ENCODE peak calls at places on chromosomes 13 and 19, in four cellular contexts. I is progenitor cell of endocrine pancreas, S is choroid plexus epithelial cell, N is esophagus squamous epithelium. Z is an unnamed sample.
A peak's percentile ranks its signal among the peaks of the same experiment; 100 is the strongest.

GRCh38 chr19:14494910-14495677 is 833 bp downstream of the GIPC1 start:
- DNase-seq in I (no peak), S (no peak), N (no peak), Z (no peak)

GRCh38 chr13:29319451-29319850 is 276.0 kb downstream of the SLC7A1 start:
- DNase-seq in S (no peak), N (no peak), I (no peak), Z (peak; percentile 35)

GRCh38 chr13:82947121-82948077 is 934.9 kb downstream of the SLITRK1 start:
- DNase-seq in S (peak; percentile 40), I (no peak), N (no peak), Z (no peak)

GRCh38 chr13:79679334-79679733 is 198.4 kb downstream of the NDFIP2 start:
- DNase-seq in N (no peak), S (peak; percentile 88), I (peak; percentile 51), Z (peak; percentile 65)

GRCh38 chr19:18396471-18397241 is 766 bp downstream of the LRRC25 start:
- DNase-seq in S (no peak), I (no peak), N (no peak), Z (no peak)

GRCh38 chr19:7515091-7515470 is 822 bp upstream of the ZNF358 start:
- DNase-seq in S (no peak), I (no peak), N (no peak), Z (no peak)

GRCh38 chr19:51364200-51365106 is 1.7 kb downstream of the ETFB start:
- DNase-seq in N (no peak), I (no peak), S (peak; percentile 43), Z (no peak)

GRCh38 chr19:27780367-27781065 is 1432.4 kb downstream of the UQCRFS1 start:
- DNase-seq in N (no peak), I (no peak), S (no peak), Z (no peak)

GRCh38 chr13:51437550-51438127 is 15.2 kb downstream of the INTS6 start:
- DNase-seq in S (no peak), N (no peak), I (no peak), Z (no peak)

GRCh38 chr19:58021541-58022282 is 12.1 kb upstream of the ZSCAN1 start:
- DNase-seq in N (no peak), I (no peak), S (peak; percentile 55), Z (peak; percentile 33)

GRCh38 chr13:20980899-20981298 is 78.4 kb upstream of the XPO4 start:
- DNase-seq in N (no peak), I (no peak), S (no peak), Z (no peak)

GRCh38 chr13:102220681-102221228 is 181.1 kb downstream of the FGF14 start:
- DNase-seq in N (no peak), I (no peak), S (no peak), Z (no peak)

GRCh38 chr19:40396886-40397567 is 7.0 kb upstream of the HIPK4 start:
- DNase-seq in I (no peak), S (no peak), N (no peak), Z (no peak)

GRCh38 chr19:50449236-50449899 is 16.7 kb downstream of the MYBPC2 start:
- DNase-seq in N (no peak), S (no peak), I (no peak), Z (no peak)

GRCh38 chr13:33158830-33159229 is 126.7 kb downstream of the STARD13 start:
- DNase-seq in S (peak; percentile 61), I (no peak), N (no peak), Z (no peak)

GRCh38 chr19:18894254-18895037 is 1.5 kb downstream of the CERS1 start:
- DNase-seq in S (peak; percentile 43), I (no peak), N (no peak), Z (peak; percentile 58)

GRCh38 chr13:104831823-104832222 is 1703.6 kb downstream of the EFNB2 start:
- DNase-seq in N (no peak), I (no peak), S (no peak), Z (no peak)

GRCh38 chr13:54841682-54842081 is 1813.1 kb downstream of the OLFM4 start:
- DNase-seq in N (no peak), S (no peak), I (no peak), Z (no peak)

GRCh38 chr13:94464771-94465170 is 14.7 kb downstream of the DCT start:
- DNase-seq in I (no peak), S (no peak), N (no peak), Z (no peak)

GRCh38 chr19:38335949-38336637 is 463 bp downstream of the CATSPERG start:
- DNase-seq in N (peak; percentile 78), I (peak; percentile 82), S (peak; percentile 97), Z (peak; percentile 91)

GRCh38 chr19:45402469-45403070 is 2.3 kb downstream of the PPP1R13L start:
- DNase-seq in N (no peak), I (peak; percentile 62), S (no peak), Z (no peak)

GRCh38 chr13:98206946-98207345 is 29.9 kb upstream of the RNF113B start:
- DNase-seq in N (no peak), S (peak; percentile 94), I (no peak), Z (no peak)

GRCh38 chr13:96849091-96849490 is 145.2 kb downstream of the OXGR1 start:
- DNase-seq in I (no peak), S (no peak), N (no peak), Z (no peak)

GRCh38 chr13:28684257-28684656 is 25.3 kb downstream of the POMP start:
- DNase-seq in I (no peak), N (no peak), S (peak; percentile 23), Z (peak; percentile 30)

Z was measured in neuronal stem cell.